ENCODE peak calls at places on chromosomes 6 and 20, in seven cellular contexts. One of them, this sample, is unnamed.

GRCh38 chr6:44730771-44731391 is 343.4 kb downstream of the CDC5L start:
- DNase-seq in hepatocyte: peak
- DNase-seq in Panc1: no peak
- DNase-seq in heart left ventricle: no peak
- DNase-seq in GM06990: no peak
- DNase-seq in kidney epithelial cell: peak
- DNase-seq in PC-3: peak
- DNase-seq in this sample: peak

GRCh38 chr20:46206025-46206424 is 87.9 kb downstream of the CD40 start:
- DNase-seq in kidney epithelial cell: peak
- DNase-seq in PC-3: peak
- DNase-seq in Panc1: peak
- DNase-seq in GM06990: no peak
- DNase-seq in hepatocyte: no peak
- DNase-seq in heart left ventricle: peak
- DNase-seq in this sample: peak

GRCh38 chr6:82971877-82972460 is 93.7 kb downstream of the UBE3D start:
- DNase-seq in PC-3: no peak
- DNase-seq in Panc1: no peak
- DNase-seq in kidney epithelial cell: no peak
- DNase-seq in heart left ventricle: no peak
- DNase-seq in GM06990: no peak
- DNase-seq in hepatocyte: no peak
- DNase-seq in this sample: no peak

GRCh38 chr6:170295519-170296422 is 4.9 kb upstream of the DLL1 start:
- DNase-seq in Panc1: no peak
- DNase-seq in PC-3: peak
- DNase-seq in kidney epithelial cell: no peak
- DNase-seq in heart left ventricle: no peak
- DNase-seq in GM06990: peak
- DNase-seq in hepatocyte: peak
- DNase-seq in this sample: no peak

GRCh38 chr20:40562031-40562430 is 127.0 kb downstream of the MAFB start:
- DNase-seq in hepatocyte: peak
- DNase-seq in PC-3: peak
- DNase-seq in GM06990: no peak
- DNase-seq in Panc1: no peak
- DNase-seq in heart left ventricle: no peak
- DNase-seq in kidney epithelial cell: no peak
- DNase-seq in this sample: no peak

GRCh38 chr6:157831424-157832249 is 8.6 kb downstream of the SNX9 start:
- DNase-seq in GM06990: no peak
- DNase-seq in Panc1: no peak
- DNase-seq in hepatocyte: no peak
- DNase-seq in heart left ventricle: no peak
- DNase-seq in kidney epithelial cell: no peak
- DNase-seq in PC-3: no peak
- DNase-seq in this sample: no peak

GRCh38 chr6:170405311-170405975 is 98.9 kb downstream of the FAM120B start:
- DNase-seq in GM06990: no peak
- DNase-seq in heart left ventricle: no peak
- DNase-seq in Panc1: no peak
- DNase-seq in kidney epithelial cell: peak
- DNase-seq in PC-3: peak
- DNase-seq in hepatocyte: no peak
- DNase-seq in this sample: peak

GRCh38 chr6:129120856-129121255 is 237.9 kb downstream of the LAMA2 start:
- DNase-seq in heart left ventricle: peak
- DNase-seq in hepatocyte: no peak
- DNase-seq in PC-3: no peak
- DNase-seq in GM06990: no peak
- DNase-seq in Panc1: no peak
- DNase-seq in kidney epithelial cell: peak
- DNase-seq in this sample: no peak

GRCh38 chr20:58994390-58995159 is 12.5 kb downstream of the CTSZ start:
- DNase-seq in hepatocyte: no peak
- DNase-seq in heart left ventricle: peak
- DNase-seq in kidney epithelial cell: no peak
- DNase-seq in Panc1: no peak
- DNase-seq in PC-3: no peak
- DNase-seq in GM06990: no peak
- DNase-seq in this sample: no peak

GRCh38 chr6:160733045-160733646 is 31.1 kb downstream of the PLG start:
- DNase-seq in hepatocyte: peak
- DNase-seq in PC-3: peak
- DNase-seq in Panc1: peak
- DNase-seq in heart left ventricle: peak
- DNase-seq in kidney epithelial cell: no peak
- DNase-seq in GM06990: peak
- DNase-seq in this sample: peak

GRCh38 chr6:101351173-101351572 is 42.3 kb upstream of the GRIK2 start:
- DNase-seq in hepatocyte: no peak
- DNase-seq in PC-3: no peak
- DNase-seq in GM06990: no peak
- DNase-seq in Panc1: no peak
- DNase-seq in heart left ventricle: no peak
- DNase-seq in kidney epithelial cell: no peak
- DNase-seq in this sample: no peak

GRCh38 chr6:33392168-33392947 is 735 bp downstream of the KIFC1 start:
- DNase-seq in GM06990: no peak
- DNase-seq in PC-3: peak
- DNase-seq in kidney epithelial cell: no peak
- DNase-seq in Panc1: no peak
- DNase-seq in heart left ventricle: no peak
- DNase-seq in hepatocyte: no peak
- DNase-seq in this sample: no peak

GRCh38 chr20:58466309-58466708 is 48.9 kb downstream of the APCDD1L start:
- DNase-seq in PC-3: no peak
- DNase-seq in hepatocyte: no peak
- DNase-seq in heart left ventricle: no peak
- DNase-seq in GM06990: no peak
- DNase-seq in Panc1: no peak
- DNase-seq in kidney epithelial cell: no peak
- DNase-seq in this sample: no peak

GRCh38 chr20:7470912-7471311 is 469.3 kb downstream of the HAO1 start:
- DNase-seq in hepatocyte: no peak
- DNase-seq in GM06990: no peak
- DNase-seq in Panc1: no peak
- DNase-seq in kidney epithelial cell: no peak
- DNase-seq in PC-3: no peak
- DNase-seq in heart left ventricle: no peak
- DNase-seq in this sample: no peak

GRCh38 chr6:34288581-34288980 is 39.8 kb upstream of the SMIM29 start:
- DNase-seq in PC-3: no peak
- DNase-seq in Panc1: no peak
- DNase-seq in heart left ventricle: no peak
- DNase-seq in kidney epithelial cell: no peak
- DNase-seq in hepatocyte: no peak
- DNase-seq in GM06990: no peak
- DNase-seq in this sample: no peak

GRCh38 chr20:63457737-63458136 is 14.7 kb downstream of the KCNQ2 start:
- DNase-seq in heart left ventricle: peak
- DNase-seq in PC-3: peak
- DNase-seq in kidney epithelial cell: peak
- DNase-seq in GM06990: no peak
- DNase-seq in Panc1: no peak
- DNase-seq in hepatocyte: no peak
- DNase-seq in this sample: no peak

GRCh38 chr6:8219352-8219943 is 117.1 kb upstream of the EEF1E1 start:
- DNase-seq in hepatocyte: peak
- DNase-seq in Panc1: peak
- DNase-seq in heart left ventricle: no peak
- DNase-seq in GM06990: peak
- DNase-seq in PC-3: peak
- DNase-seq in kidney epithelial cell: no peak
- DNase-seq in this sample: peak

GRCh38 chr20:43304598-43304997 is 114.9 kb upstream of the PTPRT start:
- DNase-seq in heart left ventricle: no peak
- DNase-seq in hepatocyte: no peak
- DNase-seq in Panc1: no peak
- DNase-seq in GM06990: no peak
- DNase-seq in PC-3: no peak
- DNase-seq in kidney epithelial cell: no peak
- DNase-seq in this sample: no peak

GRCh38 chr6:107698146-107698545 is 126.0 kb downstream of the SCML4 start:
- DNase-seq in PC-3: no peak
- DNase-seq in hepatocyte: no peak
- DNase-seq in Panc1: no peak
- DNase-seq in heart left ventricle: peak
- DNase-seq in GM06990: no peak
- DNase-seq in kidney epithelial cell: no peak
- DNase-seq in this sample: peak

GRCh38 chr20:37267684-37268313 is 6.2 kb upstream of the GHRH start:
- DNase-seq in heart left ventricle: no peak
- DNase-seq in Panc1: no peak
- DNase-seq in kidney epithelial cell: no peak
- DNase-seq in PC-3: no peak
- DNase-seq in GM06990: no peak
- DNase-seq in hepatocyte: no peak
- DNase-seq in this sample: no peak

GRCh38 chr20:32494498-32495216 is 90.5 kb downstream of the NOL4L start:
- DNase-seq in PC-3: no peak
- DNase-seq in Panc1: no peak
- DNase-seq in kidney epithelial cell: no peak
- DNase-seq in GM06990: no peak
- DNase-seq in heart left ventricle: peak
- DNase-seq in hepatocyte: no peak
- DNase-seq in this sample: no peak

GRCh38 chr6:36241728-36242127 is 28.1 kb upstream of the PNPLA1 start:
- DNase-seq in GM06990: peak
- DNase-seq in heart left ventricle: no peak
- DNase-seq in kidney epithelial cell: no peak
- DNase-seq in Panc1: no peak
- DNase-seq in PC-3: no peak
- DNase-seq in hepatocyte: no peak
- DNase-seq in this sample: no peak

GRCh38 chr6:124961784-124962611 is at the start of gene RNF217:
- DNase-seq in heart left ventricle: peak
- DNase-seq in hepatocyte: peak
- DNase-seq in PC-3: peak
- DNase-seq in Panc1: no peak
- DNase-seq in kidney epithelial cell: no peak
- DNase-seq in GM06990: peak
- DNase-seq in this sample: no peak

GRCh38 chr6:79630400-79630882 is 688 bp upstream of the SH3BGRL2 start:
- DNase-seq in kidney epithelial cell: no peak
- DNase-seq in hepatocyte: no peak
- DNase-seq in heart left ventricle: no peak
- DNase-seq in GM06990: no peak
- DNase-seq in PC-3: no peak
- DNase-seq in Panc1: no peak
- DNase-seq in this sample: no peak
- H3K4me3 ChIP-seq in kidney epithelial cell: peak
- H3K4me3 ChIP-seq in hepatocyte: peak
- H3K4me3 ChIP-seq in heart left ventricle: peak
- H3K4me3 ChIP-seq in GM06990: no peak
- H3K4me3 ChIP-seq in PC-3: peak
- H3K4me3 ChIP-seq in Panc1: peak
- H3K4me3 ChIP-seq in this sample: peak

GRCh38 chr6:89940225-89941027 is 46.2 kb downstream of the GJA10 start:
- DNase-seq in Panc1: peak
- DNase-seq in kidney epithelial cell: no peak
- DNase-seq in PC-3: peak
- DNase-seq in heart left ventricle: peak
- DNase-seq in GM06990: no peak
- DNase-seq in hepatocyte: peak
- DNase-seq in this sample: peak

GRCh38 chr6:89941031-89941775 is 46.9 kb downstream of the GJA10 start:
- DNase-seq in hepatocyte: peak
- DNase-seq in heart left ventricle: no peak
- DNase-seq in kidney epithelial cell: no peak
- DNase-seq in Panc1: no peak
- DNase-seq in GM06990: no peak
- DNase-seq in PC-3: peak
- DNase-seq in this sample: no peak

GRCh38 chr6:89938014-89938413 is 43.7 kb downstream of the GJA10 start:
- DNase-seq in hepatocyte: no peak
- DNase-seq in Panc1: no peak
- DNase-seq in heart left ventricle: no peak
- DNase-seq in GM06990: no peak
- DNase-seq in kidney epithelial cell: no peak
- DNase-seq in PC-3: no peak
- DNase-seq in this sample: no peak

GRCh38 chr6:89941847-89942497 is 47.7 kb downstream of the GJA10 start:
- DNase-seq in hepatocyte: no peak
- DNase-seq in kidney epithelial cell: no peak
- DNase-seq in PC-3: no peak
- DNase-seq in heart left ventricle: no peak
- DNase-seq in Panc1: no peak
- DNase-seq in GM06990: no peak
- DNase-seq in this sample: no peak

DNA sequence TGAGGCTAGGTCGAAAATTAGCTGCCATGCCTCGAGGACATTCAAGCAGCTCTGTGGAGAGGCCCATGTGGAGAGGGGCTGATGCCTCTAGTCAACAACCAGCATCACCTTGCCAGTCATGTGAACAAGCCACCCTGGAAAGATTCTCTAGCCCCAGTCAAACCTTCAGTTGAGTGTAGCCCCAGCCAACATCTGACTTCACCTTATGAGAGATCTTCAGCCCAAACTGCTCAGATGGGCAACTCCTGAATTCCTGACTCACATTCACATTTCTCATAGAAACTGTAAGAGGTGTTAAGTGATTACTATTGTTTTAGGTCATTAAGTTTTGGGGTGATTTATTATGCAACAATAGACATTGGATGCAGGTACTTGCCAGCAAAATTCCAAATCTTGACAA is 44.9 kb downstream of the GJA10 start:
- DNase-seq in hepatocyte: no peak
- DNase-seq in heart left ventricle: no peak
- DNase-seq in PC-3: no peak
- DNase-seq in kidney epithelial cell: no peak
- DNase-seq in Panc1: no peak
- DNase-seq in GM06990: no peak
- DNase-seq in this sample: no peak
- TF ChIP-seq CTCF in hepatocyte: no peak
- TF ChIP-seq CTCF in heart left ventricle: no peak
- TF ChIP-seq CTCF in PC-3: no peak
- TF ChIP-seq CTCF in kidney epithelial cell: no peak
- TF ChIP-seq CTCF in Panc1: no peak
- TF ChIP-seq CTCF in GM06990: no peak
- TF ChIP-seq CTCF in this sample: no peak

GRCh38 chr20:62067547-62068260 is 2.0 kb upstream of the TAF4 start:
- DNase-seq in PC-3: no peak
- DNase-seq in GM06990: no peak
- DNase-seq in kidney epithelial cell: no peak
- DNase-seq in Panc1: no peak
- DNase-seq in heart left ventricle: no peak
- DNase-seq in hepatocyte: no peak
- DNase-seq in this sample: no peak
- H3K4me3 ChIP-seq in PC-3: no peak
- H3K4me3 ChIP-seq in GM06990: no peak
- H3K4me3 ChIP-seq in kidney epithelial cell: no peak
- H3K4me3 ChIP-seq in Panc1: no peak
- H3K4me3 ChIP-seq in heart left ventricle: no peak
- H3K4me3 ChIP-seq in hepatocyte: peak
- H3K4me3 ChIP-seq in this sample: no peak

DNA sequence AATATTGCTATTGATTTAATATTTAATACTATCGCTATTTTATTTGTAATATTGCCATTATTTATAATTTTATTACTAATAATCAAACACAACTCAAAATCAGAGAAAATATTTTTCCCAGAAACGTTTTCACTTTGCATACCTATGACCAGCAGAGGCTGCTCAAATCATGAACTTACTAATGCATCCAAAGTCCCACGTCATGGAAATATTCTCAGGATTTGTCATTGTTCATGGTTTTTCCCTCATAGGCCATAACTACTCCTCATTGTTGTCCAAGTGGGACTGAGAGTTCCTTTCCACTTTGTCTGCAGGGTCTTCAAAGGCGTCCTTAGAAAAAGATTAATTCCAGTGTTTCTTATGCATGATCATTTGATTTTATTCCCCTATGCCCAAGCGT is 344.8 kb downstream of the THBS2 start:
- DNase-seq in Panc1: no peak
- DNase-seq in hepatocyte: no peak
- DNase-seq in heart left ventricle: no peak
- DNase-seq in GM06990: no peak
- DNase-seq in PC-3: no peak
- DNase-seq in kidney epithelial cell: no peak
- DNase-seq in this sample: no peak
- TF ChIP-seq CTCF in Panc1: no peak
- TF ChIP-seq CTCF in hepatocyte: peak
- TF ChIP-seq CTCF in heart left ventricle: no peak
- TF ChIP-seq CTCF in GM06990: no peak
- TF ChIP-seq CTCF in PC-3: no peak
- TF ChIP-seq CTCF in kidney epithelial cell: no peak
- TF ChIP-seq CTCF in this sample: peak